ENCODE peak calls at places on chromosomes 16 and 17, in ten cellular contexts. J is small intestine; T is fibroblast of lung; C is stimulated activated CD4-positive, alpha-beta T cell treated with anti-CD3 and anti-CD28 coated beads, Interleukin-15, amount 100 ng/mL, for 1 hour; D is stimulated activated CD8-positive, alpha-beta memory T cell treated with anti-CD3 and anti-CD28 coated beads, Interleukin-4, amount 100 ng/mL, for 4 hours; B is anterior cingulate cortex; L is A549; Q is H9; E is H7; I is cardiac muscle cell. V is an unnamed sample.

GRCh38 chr17:62673614-62674362 is 46.3 kb downstream of the MRC2 start:
- DNase-seq in J (no peak), T (no peak), C (no peak), D (no peak), B (no peak), L (no peak), Q (no peak), E (no peak), I (no peak), V (no peak)

GRCh38 chr16:28999577-28999976 is 14.7 kb downstream of the LAT start:
- DNase-seq in J (no peak), T (no peak), C (no peak), D (no peak), B (no peak), L (no peak), Q (no peak), E (no peak), I (no peak), V (no peak)

GRCh38 chr16:85048921-85049562 is 21.4 kb downstream of the KIAA0513 start:
- DNase-seq in J (no peak), T (no peak), C (no peak), D (no peak), B (no peak), L (no peak), Q (no peak), E (no peak), I (no peak), V (no peak)

GRCh38 chr17:40407460-40407859 is 10.2 kb downstream of the TOP2A start:
- DNase-seq in J (no peak), T (no peak), C (no peak), D (no peak), B (no peak), L (no peak), Q (no peak), E (no peak), I (no peak), V (no peak)

GRCh38 chr17:38428150-38428642 is at the start of gene ARHGAP23:
- DNase-seq in J (peak; percentile 25), T (peak; percentile 76), C (no peak), D (no peak), B (peak; percentile 63), L (peak; percentile 57), Q (peak; percentile 84), E (peak; percentile 94), I (peak; percentile 79), V (no peak)

GRCh38 chr16:68644715-68645493 is at the start of gene CDH3:
- DNase-seq in J (peak; percentile 54), T (no peak), C (no peak), D (no peak), B (no peak), L (no peak), Q (peak; percentile 95), E (peak; percentile 98), I (peak; percentile 48), V (no peak)

GRCh38 chr16:31081428-31082351 is 7.1 kb downstream of the PRSS53 start:
- DNase-seq in J (no peak), T (no peak), C (no peak), D (no peak), B (no peak), L (no peak), Q (no peak), E (peak; percentile 55), I (no peak), V (no peak)

GRCh38 chr17:81386141-81386645 is 9.1 kb upstream of the BAHCC1 start:
- DNase-seq in J (no peak), T (no peak), C (no peak), D (no peak), B (no peak), L (no peak), Q (peak; percentile 64), E (no peak), I (no peak), V (no peak)

GRCh38 chr17:57424777-57425188 is 168.5 kb downstream of the MSI2 start:
- DNase-seq in J (peak; percentile 78), T (no peak), C (no peak), D (no peak), B (no peak), L (no peak), Q (no peak), E (no peak), I (peak; percentile 41), V (peak; percentile 59)

GRCh38 chr16:1708768-1709180 is 2.8 kb downstream of the MAPK8IP3 start:
- DNase-seq in J (no peak), T (peak; percentile 48), C (no peak), D (no peak), B (no peak), L (no peak), Q (no peak), E (no peak), I (peak; percentile 69), V (no peak)

GRCh38 chr17:83083368-83084201 is 4.2 kb downstream of the METRNL start:
- DNase-seq in J (peak; percentile 56), T (peak; percentile 97), C (no peak), D (peak; percentile 27), B (no peak), L (peak; percentile 54), Q (peak; percentile 68), E (peak; percentile 83), I (peak; percentile 91), V (no peak)

GRCh38 chr16:26795184-26795583 is 271.5 kb upstream of the C16orf82 start:
- DNase-seq in J (no peak), T (no peak), C (no peak), D (no peak), B (peak; percentile 10), L (no peak), Q (peak; percentile 42), E (peak; percentile 22), I (no peak), V (no peak)

GRCh38 chr16:89230210-89230609 is 12.7 kb downstream of the ZNF778 start:
- DNase-seq in J (no peak), T (no peak), C (no peak), D (no peak), B (no peak), L (no peak), Q (no peak), E (no peak), I (no peak), V (no peak)

GRCh38 chr17:6066183-6066948 is 3.8 kb upstream of the WSCD1 start:
- DNase-seq in J (no peak), T (no peak), C (no peak), D (no peak), B (no peak), L (peak; percentile 37), Q (no peak), E (no peak), I (no peak), V (no peak)

GRCh38 chr17:75404739-75405364 is 626 bp downstream of the GRB2 start:
- DNase-seq in J (peak; percentile 44), T (no peak), C (peak; percentile 5), D (peak; percentile 28), B (no peak), L (peak; percentile 42), Q (peak; percentile 62), E (peak; percentile 71), I (peak; percentile 20), V (no peak)

GRCh38 chr16:54968769-54969168 is 38.1 kb downstream of the IRX5 start:
- DNase-seq in J (no peak), T (no peak), C (no peak), D (no peak), B (no peak), L (no peak), Q (no peak), E (no peak), I (no peak), V (no peak)

GRCh38 chr17:2853722-2854580 is 57.7 kb downstream of the RAP1GAP2 start:
- DNase-seq in J (peak; percentile 59), T (peak; percentile 19), C (no peak), D (no peak), B (no peak), L (peak; percentile 55), Q (no peak), E (peak; percentile 89), I (no peak), V (no peak)

GRCh38 chr17:16493470-16494048 is 1.6 kb upstream of the LRRC75A start:
- DNase-seq in J (no peak), T (no peak), C (no peak), D (no peak), B (no peak), L (no peak), Q (no peak), E (no peak), I (no peak), V (no peak)

GRCh38 chr17:80264048-80264792 is 3.6 kb downstream of the RNF213 start:
- DNase-seq in J (peak; percentile 37), T (no peak), C (peak; percentile 36), D (no peak), B (no peak), L (no peak), Q (no peak), E (peak; percentile 36), I (no peak), V (no peak)

GRCh38 chr16:68367034-68367433 is 56.2 kb downstream of the PRMT7 start:
- DNase-seq in J (peak; percentile 51), T (peak; percentile 32), C (no peak), D (no peak), B (no peak), L (peak; percentile 52), Q (peak; percentile 78), E (peak; percentile 94), I (peak; percentile 48), V (peak; percentile 53)

GRCh38 chr16:28146536-28146935 is 65.2 kb downstream of the XPO6 start:
- DNase-seq in J (no peak), T (no peak), C (no peak), D (no peak), B (no peak), L (no peak), Q (no peak), E (no peak), I (no peak), V (no peak)

GRCh38 chr17:45961206-45961605 is 37.8 kb upstream of the STH start:
- DNase-seq in J (no peak), T (no peak), C (no peak), D (no peak), B (no peak), L (no peak), Q (no peak), E (no peak), I (no peak), V (no peak)

GRCh38 chr17:8256691-8257090 is 7.6 kb downstream of the PFAS start:
- DNase-seq in J (no peak), T (no peak), C (no peak), D (no peak), B (no peak), L (no peak), Q (no peak), E (no peak), I (no peak), V (no peak)

GRCh38 chr16:19645557-19645981 is 72.5 kb downstream of the KNOP1 start:
- DNase-seq in J (no peak), T (no peak), C (no peak), D (no peak), B (no peak), L (no peak), Q (no peak), E (peak; percentile 33), I (peak; percentile 55), V (no peak)

GRCh38 chr17:79707931-79708891 is 22.5 kb upstream of the ENPP7 start:
- DNase-seq in J (peak; percentile 48), T (peak; percentile 47), C (peak; percentile 13), D (peak; percentile 32), B (peak; percentile 6), L (peak; percentile 66), Q (peak; percentile 79), E (peak; percentile 91), I (peak; percentile 55), V (peak; percentile 43)

GRCh38 chr16:30142672-30143346 is 19.8 kb upstream of the MAPK3 start:
- DNase-seq in J (peak; percentile 39), T (no peak), C (no peak), D (no peak), B (no peak), L (peak; percentile 39), Q (peak; percentile 30), E (no peak), I (no peak), V (peak; percentile 61)

GRCh38 chr16:1688807-1689560 is 10.9 kb downstream of the JPT2 start:
- DNase-seq in J (no peak), T (peak; percentile 28), C (no peak), D (no peak), B (no peak), L (peak; percentile 93), Q (no peak), E (no peak), I (peak; percentile 58), V (peak; percentile 88)

V was measured in HepG2.